ENCODE peak calls at places on chromosome 11, in eight cellular contexts. I, V, H, Y, B, K, C and X are unnamed samples.

GRCh38 chr11:62143727-62144126 is 19.9 kb downstream of the INCENP start:
- DNase-seq in I (no peak), V (no peak), H (no peak), Y (no peak), B (peak), K (no peak), C (no peak), X (peak)

GRCh38 chr11:124938970-124939369 is 3.1 kb upstream of the HEPACAM start:
- DNase-seq in I (no peak), V (no peak), H (no peak), Y (no peak), B (no peak), K (no peak), C (no peak), X (no peak)

GRCh38 chr11:32527191-32527590 is 56.4 kb upstream of the EIF3M start:
- DNase-seq in I (no peak), V (no peak), H (no peak), Y (no peak), B (no peak), K (no peak), C (no peak), X (no peak)

GRCh38 chr11:3077174-3077839 is 20.1 kb upstream of the CARS1 start:
- DNase-seq in I (no peak), V (no peak), H (no peak), Y (no peak), B (no peak), K (peak), C (no peak), X (no peak)

GRCh38 chr11:101195294-101195693 is 65.7 kb upstream of the PGR start:
- DNase-seq in I (no peak), V (no peak), H (no peak), Y (no peak), B (no peak), K (no peak), C (no peak), X (no peak)

GRCh38 chr11:86919557-86920210 is 35.5 kb downstream of the FZD4 start:
- DNase-seq in I (peak), V (peak), H (peak), Y (no peak), B (no peak), K (peak), C (no peak), X (no peak)

GRCh38 chr11:119306373-119306890 is 10.5 kb downstream of the MCAM start:
- DNase-seq in I (no peak), V (peak), H (no peak), Y (no peak), B (no peak), K (peak), C (no peak), X (no peak)

GRCh38 chr11:35289821-35290220 is 129.5 kb downstream of the SLC1A2 start:
- DNase-seq in I (no peak), V (no peak), H (peak), Y (no peak), B (no peak), K (peak), C (no peak), X (no peak)